ENCODE peak calls at places on chromosomes 12 and 14, in six cellular contexts. One of them, this sample, is unnamed.

GRCh38 chr12:99427104-99427503 is 220.4 kb upstream of the GARIN6 start:
- DNase-seq in GM23248: no peak
- DNase-seq in neuronal stem cell: no peak
- DNase-seq in psoas muscle: no peak
- DNase-seq in upper lobe of right lung: no peak
- DNase-seq in suprapubic skin: no peak
- DNase-seq in this sample: no peak

GRCh38 chr14:23057757-23058653 is 685 bp upstream of the CDH24 start:
- DNase-seq in suprapubic skin: peak; percentile 95
- DNase-seq in psoas muscle: peak; percentile 81
- DNase-seq in upper lobe of right lung: peak; percentile 93
- DNase-seq in GM23248: peak; percentile 89
- DNase-seq in neuronal stem cell: peak; percentile 93
- DNase-seq in this sample: peak; percentile 77

GRCh38 chr14:81326451-81326850 is 73.7 kb downstream of the STON2 start:
- DNase-seq in psoas muscle: no peak
- DNase-seq in suprapubic skin: no peak
- DNase-seq in neuronal stem cell: no peak
- DNase-seq in GM23248: no peak
- DNase-seq in upper lobe of right lung: no peak
- DNase-seq in this sample: no peak

GRCh38 chr14:79551591-79551990 is 659.7 kb downstream of the DIO2 start:
- DNase-seq in psoas muscle: no peak
- DNase-seq in neuronal stem cell: no peak
- DNase-seq in suprapubic skin: no peak
- DNase-seq in GM23248: no peak
- DNase-seq in upper lobe of right lung: no peak
- DNase-seq in this sample: no peak

GRCh38 chr14:31785574-31785973 is 224.4 kb downstream of the NUBPL start:
- DNase-seq in psoas muscle: no peak
- DNase-seq in neuronal stem cell: no peak
- DNase-seq in suprapubic skin: no peak
- DNase-seq in GM23248: no peak
- DNase-seq in upper lobe of right lung: no peak
- DNase-seq in this sample: no peak

GRCh38 chr12:65248656-65249633 is 29.5 kb upstream of the MSRB3 start:
- DNase-seq in upper lobe of right lung: no peak
- DNase-seq in neuronal stem cell: no peak
- DNase-seq in suprapubic skin: no peak
- DNase-seq in GM23248: peak; percentile 35
- DNase-seq in psoas muscle: no peak
- DNase-seq in this sample: no peak

GRCh38 chr12:22333186-22333745 is 1.2 kb downstream of the ST8SIA1 start:
- DNase-seq in neuronal stem cell: no peak
- DNase-seq in GM23248: peak; percentile 62
- DNase-seq in psoas muscle: no peak
- DNase-seq in upper lobe of right lung: no peak
- DNase-seq in suprapubic skin: no peak
- DNase-seq in this sample: no peak

GRCh38 chr12:126700115-126700514 is 1566.9 kb upstream of the TMEM132C start:
- DNase-seq in GM23248: no peak
- DNase-seq in psoas muscle: no peak
- DNase-seq in upper lobe of right lung: no peak
- DNase-seq in suprapubic skin: no peak
- DNase-seq in neuronal stem cell: no peak
- DNase-seq in this sample: no peak

GRCh38 chr14:100639280-100639679 is 52.1 kb upstream of the BEGAIN start:
- DNase-seq in neuronal stem cell: no peak
- DNase-seq in suprapubic skin: no peak
- DNase-seq in GM23248: no peak
- DNase-seq in upper lobe of right lung: no peak
- DNase-seq in psoas muscle: no peak
- DNase-seq in this sample: no peak

GRCh38 chr14:64764641-64765520 is 60.7 kb downstream of the PLEKHG3 start:
- DNase-seq in psoas muscle: peak; percentile 72
- DNase-seq in neuronal stem cell: peak; percentile 86
- DNase-seq in suprapubic skin: no peak
- DNase-seq in GM23248: peak; percentile 77
- DNase-seq in upper lobe of right lung: peak; percentile 86
- DNase-seq in this sample: peak; percentile 61

GRCh38 chr12:114655934-114656697 is 27.9 kb downstream of the TBX3 start:
- DNase-seq in psoas muscle: no peak
- DNase-seq in suprapubic skin: no peak
- DNase-seq in GM23248: no peak
- DNase-seq in upper lobe of right lung: no peak
- DNase-seq in neuronal stem cell: no peak
- DNase-seq in this sample: peak; percentile 66

GRCh38 chr14:98946995-98947394 is 325.0 kb downstream of the BCL11B start:
- DNase-seq in psoas muscle: no peak
- DNase-seq in GM23248: peak; percentile 2
- DNase-seq in neuronal stem cell: no peak
- DNase-seq in suprapubic skin: peak; percentile 78
- DNase-seq in upper lobe of right lung: no peak
- DNase-seq in this sample: peak; percentile 52
- H3K27me3 ChIP-seq in psoas muscle: no peaks in the 10 kb centered on the region
- H3K27me3 ChIP-seq in GM23248: no peaks in the 10 kb centered on the region
- H3K27me3 ChIP-seq in neuronal stem cell: no peaks in the 10 kb centered on the region
- H3K27me3 ChIP-seq in suprapubic skin: no peaks in the 10 kb centered on the region
- H3K27me3 ChIP-seq in upper lobe of right lung: no peaks in the 10 kb centered on the region
- H3K27me3 ChIP-seq in this sample: no peaks in the 10 kb centered on the region

DNA sequence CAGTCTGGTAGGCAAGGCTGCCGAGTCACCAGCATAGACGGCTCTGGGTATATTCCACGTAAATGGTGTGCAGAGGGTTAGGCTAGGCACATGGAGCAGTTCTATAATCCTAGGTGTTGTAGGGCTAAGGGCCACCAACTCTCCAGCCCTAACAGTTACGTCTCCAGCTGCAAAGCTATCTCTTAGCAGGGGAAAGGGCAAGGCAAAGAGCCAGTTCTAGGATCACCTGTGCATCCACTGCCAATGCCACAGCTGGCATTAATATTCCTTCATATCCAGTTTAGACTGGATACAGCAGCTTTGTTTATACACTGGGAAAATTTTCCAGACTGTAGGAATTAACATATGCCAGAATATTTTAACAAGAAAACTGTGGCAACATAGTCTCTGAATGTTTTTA is 53.0 kb downstream of the SH2B3 start:
- DNase-seq in upper lobe of right lung: no peak
- DNase-seq in psoas muscle: no peak
- DNase-seq in suprapubic skin: peak; percentile 6
- DNase-seq in GM23248: no peak
- DNase-seq in neuronal stem cell: no peak
- DNase-seq in this sample: no peak
- H3K36me3 ChIP-seq in upper lobe of right lung: peaks cover 66% of the 10 kb centered on the region
- H3K36me3 ChIP-seq in psoas muscle: peaks cover 60% of the 10 kb centered on the region
- H3K36me3 ChIP-seq in suprapubic skin: peaks cover 76% of the 10 kb centered on the region
- H3K36me3 ChIP-seq in GM23248: peaks cover 42% of the 10 kb centered on the region
- H3K36me3 ChIP-seq in neuronal stem cell: peaks cover 28% of the 10 kb centered on the region
- H3K36me3 ChIP-seq in this sample: peaks cover 70% of the 10 kb centered on the region

DNA sequence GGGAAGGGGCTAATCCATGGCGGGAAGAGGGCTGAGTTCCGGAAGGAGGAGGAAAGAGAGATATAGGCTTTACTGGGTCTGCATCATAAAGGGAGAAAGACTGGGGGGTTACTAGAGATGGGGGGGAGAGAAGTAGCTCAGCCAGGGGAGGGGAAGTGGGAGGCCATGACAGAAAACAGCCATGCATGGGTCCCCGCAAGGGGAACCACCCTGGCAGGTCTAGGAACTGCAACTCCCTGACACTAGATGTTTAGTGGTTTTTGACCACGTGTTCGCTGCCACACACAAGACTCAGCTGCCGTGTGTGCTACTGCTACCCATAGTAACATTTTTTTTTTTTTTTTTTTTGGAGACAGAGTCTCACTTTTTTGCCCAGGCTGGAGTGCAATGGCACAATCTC is 145.0 kb downstream of the RIMBP2 start:
- DNase-seq in psoas muscle: no peak
- DNase-seq in suprapubic skin: no peak
- DNase-seq in GM23248: no peak
- DNase-seq in upper lobe of right lung: no peak
- DNase-seq in neuronal stem cell: no peak
- DNase-seq in this sample: no peak
- H3K9me3 ChIP-seq in psoas muscle: no peaks in the 10 kb centered on the region
- H3K9me3 ChIP-seq in suprapubic skin: no peaks in the 10 kb centered on the region
- H3K9me3 ChIP-seq in GM23248: no peaks in the 10 kb centered on the region
- H3K9me3 ChIP-seq in upper lobe of right lung: peaks cover 6% of the 10 kb centered on the region
- H3K9me3 ChIP-seq in neuronal stem cell: no peaks in the 10 kb centered on the region
- H3K9me3 ChIP-seq in this sample: no peaks in the 10 kb centered on the region

GRCh38 chr12:93568091-93568490 is 4.4 kb upstream of the SOCS2 start:
- DNase-seq in upper lobe of right lung: no peak
- DNase-seq in neuronal stem cell: no peak
- DNase-seq in psoas muscle: no peak
- DNase-seq in GM23248: no peak
- DNase-seq in suprapubic skin: no peak
- DNase-seq in this sample: no peak

GRCh38 chr12:93569656-93570551 is 2.6 kb upstream of the SOCS2 start:
- DNase-seq in neuronal stem cell: peak; percentile 83
- DNase-seq in psoas muscle: peak; percentile 90
- DNase-seq in suprapubic skin: peak; percentile 91
- DNase-seq in upper lobe of right lung: peak; percentile 93
- DNase-seq in GM23248: peak; percentile 94
- DNase-seq in this sample: peak; percentile 80

GRCh38 chr12:93565760-93566159 is 6.7 kb upstream of the SOCS2 start:
- DNase-seq in neuronal stem cell: no peak
- DNase-seq in GM23248: no peak
- DNase-seq in suprapubic skin: no peak
- DNase-seq in upper lobe of right lung: no peak
- DNase-seq in psoas muscle: no peak
- DNase-seq in this sample: no peak

GRCh38 chr12:93569301-93569655 is 3.2 kb upstream of the SOCS2 start:
- DNase-seq in neuronal stem cell: no peak
- DNase-seq in psoas muscle: no peak
- DNase-seq in suprapubic skin: no peak
- DNase-seq in upper lobe of right lung: no peak
- DNase-seq in GM23248: no peak
- DNase-seq in this sample: no peak

DNA sequence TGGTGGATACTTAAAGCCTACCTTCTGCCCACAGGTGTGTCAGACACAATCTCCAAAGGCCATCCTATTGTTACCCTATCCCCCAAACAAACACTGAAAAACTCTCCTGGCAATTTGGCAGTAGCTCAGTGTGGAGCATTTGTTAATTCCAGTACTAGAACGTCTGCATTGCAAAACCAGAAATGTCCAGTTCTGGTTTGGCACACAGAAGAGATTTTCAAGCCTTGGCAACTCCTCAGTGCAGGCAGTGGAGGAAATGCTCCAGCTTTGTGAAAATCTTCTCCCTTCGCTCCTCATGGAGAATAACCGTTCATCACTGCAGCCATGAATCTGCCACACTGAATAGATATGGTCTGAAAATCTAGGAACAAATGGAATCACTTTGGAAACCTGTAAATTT is 5.3 kb upstream of the SOCS2 start:
- DNase-seq in psoas muscle: no peak
- DNase-seq in suprapubic skin: no peak
- DNase-seq in neuronal stem cell: no peak
- DNase-seq in GM23248: no peak
- DNase-seq in upper lobe of right lung: no peak
- DNase-seq in this sample: no peak
- H3K27me3 ChIP-seq in psoas muscle: no peaks in the 10 kb centered on the region
- H3K27me3 ChIP-seq in suprapubic skin: peaks cover 10% of the 10 kb centered on the region
- H3K27me3 ChIP-seq in neuronal stem cell: no peaks in the 10 kb centered on the region
- H3K27me3 ChIP-seq in GM23248: no peaks in the 10 kb centered on the region
- H3K27me3 ChIP-seq in upper lobe of right lung: no peaks in the 10 kb centered on the region
- H3K27me3 ChIP-seq in this sample: no peaks in the 10 kb centered on the region

DNA sequence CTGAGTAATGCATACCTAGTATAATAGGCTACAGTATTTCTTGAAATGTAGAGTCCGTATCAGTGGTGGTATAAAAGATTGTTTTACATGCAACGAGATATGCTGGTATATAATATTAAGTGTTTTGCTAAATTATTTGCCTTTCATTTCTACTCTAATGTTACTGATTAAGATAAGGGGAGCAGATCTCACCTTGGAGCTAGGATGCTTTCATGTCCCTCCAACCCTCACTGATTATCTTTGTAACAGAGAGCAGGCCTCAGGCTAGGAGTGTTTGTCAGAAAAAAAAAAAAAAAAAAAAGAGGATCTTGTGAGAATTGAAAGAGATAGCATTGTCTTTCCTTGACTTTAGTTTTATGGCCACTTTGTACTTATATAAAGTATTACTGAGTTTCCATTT is 92.6 kb downstream of the PDE3A start:
- DNase-seq in psoas muscle: no peak
- DNase-seq in neuronal stem cell: no peak
- DNase-seq in suprapubic skin: no peak
- DNase-seq in upper lobe of right lung: no peak
- DNase-seq in GM23248: no peak
- DNase-seq in this sample: no peak
- H3K36me3 ChIP-seq in psoas muscle: no peaks in the 10 kb centered on the region
- H3K36me3 ChIP-seq in neuronal stem cell: no peaks in the 10 kb centered on the region
- H3K36me3 ChIP-seq in suprapubic skin: no peaks in the 10 kb centered on the region
- H3K36me3 ChIP-seq in upper lobe of right lung: no peaks in the 10 kb centered on the region
- H3K36me3 ChIP-seq in GM23248: no peaks in the 10 kb centered on the region
- H3K36me3 ChIP-seq in this sample: no peaks in the 10 kb centered on the region

GRCh38 chr14:76984297-76984696 is 44.2 kb downstream of the IRF2BPL start:
- DNase-seq in GM23248: no peak
- DNase-seq in suprapubic skin: no peak
- DNase-seq in psoas muscle: no peak
- DNase-seq in upper lobe of right lung: no peak
- DNase-seq in neuronal stem cell: no peak
- DNase-seq in this sample: no peak

GRCh38 chr14:76987956-76988520 is 40.5 kb downstream of the IRF2BPL start:
- DNase-seq in GM23248: no peak
- DNase-seq in psoas muscle: no peak
- DNase-seq in upper lobe of right lung: no peak
- DNase-seq in neuronal stem cell: no peak
- DNase-seq in suprapubic skin: no peak
- DNase-seq in this sample: no peak

GRCh38 chr14:76985540-76986260 is 42.8 kb downstream of the IRF2BPL start:
- DNase-seq in suprapubic skin: no peak
- DNase-seq in neuronal stem cell: no peak
- DNase-seq in GM23248: peak; percentile 35
- DNase-seq in upper lobe of right lung: no peak
- DNase-seq in psoas muscle: no peak
- DNase-seq in this sample: no peak

GRCh38 chr14:76985021-76985420 is 43.5 kb downstream of the IRF2BPL start:
- DNase-seq in upper lobe of right lung: no peak
- DNase-seq in GM23248: no peak
- DNase-seq in psoas muscle: no peak
- DNase-seq in neuronal stem cell: no peak
- DNase-seq in suprapubic skin: no peak
- DNase-seq in this sample: no peak

DNA sequence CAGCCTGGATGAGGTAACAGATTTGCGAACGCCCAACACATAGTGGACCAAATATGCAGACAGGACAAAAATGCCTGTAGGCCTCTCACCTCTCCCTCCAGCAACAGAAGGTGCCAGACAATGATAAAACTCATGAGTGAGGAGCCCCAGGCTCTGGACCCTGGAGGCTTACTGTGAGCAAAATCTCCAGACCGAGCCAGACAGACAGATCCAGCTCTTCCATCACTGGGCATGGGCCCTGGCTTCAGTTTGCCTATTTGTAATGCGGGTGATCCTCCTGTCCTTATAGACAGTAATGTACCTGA is 42.3 kb downstream of the IRF2BPL start:
- DNase-seq in upper lobe of right lung: no peak
- DNase-seq in psoas muscle: no peak
- DNase-seq in neuronal stem cell: no peak
- DNase-seq in GM23248: no peak
- DNase-seq in suprapubic skin: no peak
- DNase-seq in this sample: no peak
- H3K9me3 ChIP-seq in upper lobe of right lung: no peaks in the 10 kb centered on the region
- H3K9me3 ChIP-seq in psoas muscle: no peaks in the 10 kb centered on the region
- H3K9me3 ChIP-seq in neuronal stem cell: peaks cover 7% of the 10 kb centered on the region
- H3K9me3 ChIP-seq in GM23248: no peaks in the 10 kb centered on the region
- H3K9me3 ChIP-seq in suprapubic skin: no peaks in the 10 kb centered on the region
- H3K9me3 ChIP-seq in this sample: no peaks in the 10 kb centered on the region

This sample was measured in MG63.